ENCODE peak calls at places on chromosomes 6 and 20, in nine cellular contexts. M is mucosa of descending colon, H is ovary, V is upper lobe of right lung, W is tibial artery, U is heart left ventricle, P is A549, Y is hepatocyte, B is kidney. E is an unnamed sample.
A peak's percentile ranks its signal among the peaks of the same experiment; 100 is the strongest.

GRCh38 chr20:34643919-34644318 is 33.0 kb downstream of the PIGU start:
- DNase-seq in W (no peak), Y (no peak), V (no peak), H (no peak), B (no peak), U (no peak), M (no peak), P (no peak), E (no peak)

GRCh38 chr6:45679631-45680030 is 301.9 kb upstream of the SUPT3H start:
- DNase-seq in H (no peak), P (no peak), Y (no peak), W (no peak), B (no peak), M (no peak), U (no peak), V (no peak), E (no peak)

GRCh38 chr20:7180261-7181045 is 413.0 kb downstream of the BMP2 start:
- DNase-seq in U (no peak), M (no peak), B (no peak), W (no peak), P (no peak), Y (no peak), V (no peak), H (no peak), E (no peak)

GRCh38 chr6:87045521-87046075 is 49.3 kb downstream of the CGA start:
- DNase-seq in Y (no peak), V (no peak), M (no peak), W (no peak), P (peak; percentile 1), U (no peak), H (no peak), B (no peak), E (no peak)

GRCh38 chr20:5074050-5074674 is 45.6 kb downstream of the PCNA start:
- DNase-seq in Y (no peak), B (peak; percentile 31), W (no peak), U (no peak), V (no peak), H (no peak), P (no peak), M (no peak), E (no peak)

GRCh38 chr6:149387787-149388512 is 12.1 kb upstream of the SUMO4 start:
- DNase-seq in Y (peak; percentile 6), P (no peak), B (no peak), M (peak; percentile 21), H (no peak), U (no peak), W (no peak), V (no peak), E (no peak)

GRCh38 chr6:33314943-33315752 is 1.3 kb upstream of the TAPBP start:
- DNase-seq in Y (peak; percentile 79), V (peak; percentile 78), M (peak; percentile 86), W (peak; percentile 80), B (peak; percentile 90), P (peak; percentile 72), H (peak; percentile 74), U (peak; percentile 73), E (no peak)

GRCh38 chr20:17320456-17320855 is 93.6 kb downstream of the PCSK2 start:
- DNase-seq in Y (no peak), V (no peak), P (no peak), W (no peak), H (no peak), M (no peak), U (no peak), B (no peak), E (no peak)

GRCh38 chr6:2061880-2062279 is 183.5 kb downstream of the GMDS start:
- DNase-seq in P (no peak), V (no peak), M (no peak), B (no peak), H (no peak), W (no peak), U (no peak), Y (no peak), E (no peak)

GRCh38 chr6:79079425-79080130 is 1.5 kb upstream of the PHIP start:
- DNase-seq in P (no peak), M (no peak), U (no peak), B (no peak), W (no peak), V (no peak), H (no peak), Y (peak; percentile 7), E (peak; percentile 47)

GRCh38 chr6:82954937-82955577 is 110.6 kb downstream of the UBE3D start:
- DNase-seq in Y (no peak), P (no peak), M (no peak), B (no peak), H (no peak), W (no peak), V (no peak), U (no peak), E (no peak)

GRCh38 chr6:166512567-166512966 is 73.9 kb downstream of the RAMACL start:
- DNase-seq in P (no peak), H (no peak), V (no peak), B (no peak), Y (no peak), M (peak; percentile 38), U (no peak), W (peak; percentile 49), E (no peak)

GRCh38 chr6:80217799-80218198 is 111.3 kb downstream of the BCKDHB start:
- DNase-seq in P (no peak), H (no peak), Y (peak; percentile 8), B (no peak), U (no peak), M (no peak), V (no peak), W (no peak), E (no peak)

GRCh38 chr6:11989376-11989775 is 22.7 kb upstream of the HIVEP1 start:
- DNase-seq in V (no peak), M (no peak), W (no peak), Y (no peak), P (no peak), U (no peak), H (no peak), B (no peak), E (no peak)

GRCh38 chr6:18579869-18580268 is 192.7 kb downstream of the RNF144B start:
- DNase-seq in M (no peak), B (no peak), W (no peak), U (no peak), Y (no peak), V (no peak), H (no peak), P (no peak), E (no peak)

GRCh38 chr6:143164565-143165105 is 103.9 kb downstream of the AIG1 start:
- DNase-seq in H (no peak), W (no peak), V (no peak), Y (no peak), U (no peak), M (no peak), B (no peak), P (no peak), E (no peak)

GRCh38 chr6:36662380-36662779 is 16.1 kb upstream of the CDKN1A start:
- DNase-seq in M (no peak), Y (no peak), V (no peak), U (no peak), P (no peak), W (no peak), B (no peak), H (no peak), E (no peak)
- H3K4me3 ChIP-seq in M (no peak overlapping the region), Y (no peak overlapping the region), V (no peak overlapping the region), U (no peak overlapping the region), P (no peak overlapping the region), W (no peak overlapping the region), B (no peak overlapping the region), H (no peak overlapping the region), E (no peak overlapping the region)

GRCh38 chr20:36085686-36086267 is 68.8 kb upstream of the EPB41L1 start:
- DNase-seq in B (peak; percentile 86), W (no peak), U (no peak), P (peak; percentile 98), V (peak; percentile 77), H (no peak), Y (peak; percentile 85), M (peak; percentile 63), E (peak; percentile 39)

GRCh38 chr20:36079486-36079885 is 75.1 kb upstream of the EPB41L1 start:
- DNase-seq in Y (no peak), P (no peak), V (no peak), U (no peak), B (no peak), H (no peak), M (no peak), W (no peak), E (no peak)

GRCh38 chr20:36084356-36084755 is 70.2 kb upstream of the EPB41L1 start:
- DNase-seq in W (no peak), U (no peak), B (no peak), P (no peak), V (no peak), M (no peak), Y (no peak), H (no peak), E (no peak)

GRCh38 chr20:36084897-36085617 is 69.5 kb upstream of the EPB41L1 start:
- DNase-seq in P (peak; percentile 98), W (no peak), V (no peak), M (no peak), Y (peak; percentile 55), B (no peak), H (no peak), U (no peak), E (no peak)

GRCh38 chr20:36082516-36082915 is 72.0 kb upstream of the EPB41L1 start:
- DNase-seq in W (no peak), Y (no peak), M (no peak), V (peak; percentile 13), P (peak; percentile 89), H (no peak), U (no peak), B (no peak), E (no peak)
- H3K4me1 ChIP-seq in W (no peaks in the 10 kb centered on the region), Y (peaks cover 39% of the 10 kb centered on the region), M (peaks cover 18% of the 10 kb centered on the region), V (no peaks in the 10 kb centered on the region), P (peaks cover 77% of the 10 kb centered on the region), H (no peaks in the 10 kb centered on the region), U (no peaks in the 10 kb centered on the region), B (peaks cover 6% of the 10 kb centered on the region), E (peaks cover 11% of the 10 kb centered on the region)

DNA sequence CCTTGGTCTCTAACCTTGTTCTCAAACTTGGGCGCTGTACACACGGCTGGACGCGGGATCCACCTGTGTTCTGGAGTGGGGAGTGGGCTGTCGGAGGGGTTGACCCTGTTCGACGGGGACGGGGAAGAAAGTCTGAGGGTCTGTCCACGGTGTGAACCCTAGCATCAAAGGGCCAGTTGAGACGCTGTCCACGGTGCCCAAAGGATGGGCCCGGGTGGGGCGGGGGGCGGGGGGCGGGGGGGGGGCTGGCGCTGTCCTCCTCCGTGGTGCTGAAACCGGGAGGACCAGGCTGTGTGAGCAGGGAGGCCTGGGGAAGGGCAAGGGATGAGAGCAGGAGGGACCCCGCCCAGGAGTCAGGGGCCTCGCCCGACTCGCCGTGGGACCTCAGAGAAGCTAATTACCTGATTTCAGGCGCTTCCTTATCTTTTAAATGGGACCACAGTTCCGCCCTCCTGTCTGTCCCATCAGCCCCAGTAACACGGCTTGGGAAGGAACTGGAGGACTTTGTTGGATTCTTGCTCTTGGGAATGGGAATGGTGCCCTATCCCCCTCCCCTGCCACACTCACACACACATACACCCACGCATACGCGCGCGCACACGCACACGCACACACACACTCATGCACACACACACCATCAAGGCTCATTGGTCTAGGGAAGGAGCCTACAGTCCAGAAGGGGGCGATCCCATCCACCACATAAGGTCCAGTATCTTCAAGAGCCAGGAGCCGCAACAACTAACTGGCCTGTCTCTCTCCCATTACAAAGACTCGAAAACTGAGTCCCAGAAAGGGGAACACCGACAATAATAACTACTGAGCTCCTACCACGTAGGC is 1.0 kb upstream of the VSTM2L start:
- DNase-seq in V (no peak), W (no peak), Y (peak; percentile 63), M (peak; percentile 66), H (peak; percentile 26), P (peak; percentile 89), B (no peak), U (no peak), E (peak; percentile 51)
- H3K4me3 ChIP-seq in V (peak overlapping the region; percentile 42), W (no peak overlapping the region), Y (no peak overlapping the region), M (no peak overlapping the region), H (no peak overlapping the region), P (peak overlapping the region; percentile 82), B (no peak overlapping the region), U (no peak overlapping the region), E (no peak overlapping the region)

GRCh38 chr6:56745971-56746370 is 103.3 kb upstream of the DST start:
- DNase-seq in P (no peak), W (no peak), U (no peak), V (no peak), M (no peak), Y (no peak), B (no peak), H (no peak), E (no peak)
- H3K4me1 ChIP-seq in P (peaks cover 87% of the 10 kb centered on the region), W (peaks cover 50% of the 10 kb centered on the region), U (peaks cover 73% of the 10 kb centered on the region), V (peaks cover 5% of the 10 kb centered on the region), M (peaks cover 6% of the 10 kb centered on the region), Y (peaks cover 32% of the 10 kb centered on the region), B (no peaks in the 10 kb centered on the region), H (no peaks in the 10 kb centered on the region), E (peaks cover 15% of the 10 kb centered on the region)

E was measured in SJCRH30.